ENCODE peak calls at places on chromosome 6, in four cellular contexts. One of them, this sample, is unnamed.

GRCh38 chr6:156719720-156720563 is 57.2 kb upstream of the ARID1B start:
- DNase-seq in AG04450: peak
- DNase-seq in stimulated activated CD8-positive, alpha-beta memory T cell treated with anti-CD3 and anti-CD28 coated beads, Interleukin-4, amount 100 ng/mL, for 4 hours: peak
- DNase-seq in nephron progenitor cell: peak
- DNase-seq in this sample: peak

GRCh38 chr6:133553652-133554051 is 312.5 kb downstream of the EYA4 start:
- DNase-seq in nephron progenitor cell: peak
- DNase-seq in AG04450: peak
- DNase-seq in stimulated activated CD8-positive, alpha-beta memory T cell treated with anti-CD3 and anti-CD28 coated beads, Interleukin-4, amount 100 ng/mL, for 4 hours: peak
- DNase-seq in this sample: peak

GRCh38 chr6:11161031-11161966 is 49.8 kb upstream of the ERVFRD-1 start:
- DNase-seq in AG04450: no peak
- DNase-seq in stimulated activated CD8-positive, alpha-beta memory T cell treated with anti-CD3 and anti-CD28 coated beads, Interleukin-4, amount 100 ng/mL, for 4 hours: no peak
- DNase-seq in nephron progenitor cell: no peak
- DNase-seq in this sample: no peak

GRCh38 chr6:135358251-135358821 is 139.2 kb downstream of the AHI1 start:
- DNase-seq in nephron progenitor cell: no peak
- DNase-seq in stimulated activated CD8-positive, alpha-beta memory T cell treated with anti-CD3 and anti-CD28 coated beads, Interleukin-4, amount 100 ng/mL, for 4 hours: no peak
- DNase-seq in AG04450: peak
- DNase-seq in this sample: peak

GRCh38 chr6:142624978-142625715 is 319.8 kb downstream of the HIVEP2 start:
- DNase-seq in nephron progenitor cell: no peak
- DNase-seq in AG04450: no peak
- DNase-seq in stimulated activated CD8-positive, alpha-beta memory T cell treated with anti-CD3 and anti-CD28 coated beads, Interleukin-4, amount 100 ng/mL, for 4 hours: no peak
- DNase-seq in this sample: no peak

GRCh38 chr6:113006494-113006893 is 659.4 kb downstream of the RFPL4B start:
- DNase-seq in nephron progenitor cell: no peak
- DNase-seq in AG04450: no peak
- DNase-seq in stimulated activated CD8-positive, alpha-beta memory T cell treated with anti-CD3 and anti-CD28 coated beads, Interleukin-4, amount 100 ng/mL, for 4 hours: no peak
- DNase-seq in this sample: no peak

GRCh38 chr6:1610497-1611321 is 994 bp downstream of the FOXC1 start:
- DNase-seq in stimulated activated CD8-positive, alpha-beta memory T cell treated with anti-CD3 and anti-CD28 coated beads, Interleukin-4, amount 100 ng/mL, for 4 hours: no peak
- DNase-seq in nephron progenitor cell: peak
- DNase-seq in AG04450: no peak
- DNase-seq in this sample: no peak

GRCh38 chr6:169966312-169967181 is 215.1 kb downstream of the ERMARD start:
- DNase-seq in nephron progenitor cell: no peak
- DNase-seq in AG04450: no peak
- DNase-seq in stimulated activated CD8-positive, alpha-beta memory T cell treated with anti-CD3 and anti-CD28 coated beads, Interleukin-4, amount 100 ng/mL, for 4 hours: no peak
- DNase-seq in this sample: no peak

GRCh38 chr6:45420083-45420908 is 42.6 kb upstream of the SUPT3H start:
- DNase-seq in stimulated activated CD8-positive, alpha-beta memory T cell treated with anti-CD3 and anti-CD28 coated beads, Interleukin-4, amount 100 ng/mL, for 4 hours: peak
- DNase-seq in AG04450: no peak
- DNase-seq in nephron progenitor cell: peak
- DNase-seq in this sample: no peak

GRCh38 chr6:136751478-136751956 is 40.8 kb downstream of the MAP3K5 start:
- DNase-seq in AG04450: no peak
- DNase-seq in stimulated activated CD8-positive, alpha-beta memory T cell treated with anti-CD3 and anti-CD28 coated beads, Interleukin-4, amount 100 ng/mL, for 4 hours: no peak
- DNase-seq in nephron progenitor cell: no peak
- DNase-seq in this sample: no peak

GRCh38 chr6:35072698-35073055 is 68.5 kb downstream of the TCP11 start:
- DNase-seq in AG04450: no peak
- DNase-seq in nephron progenitor cell: no peak
- DNase-seq in stimulated activated CD8-positive, alpha-beta memory T cell treated with anti-CD3 and anti-CD28 coated beads, Interleukin-4, amount 100 ng/mL, for 4 hours: no peak
- DNase-seq in this sample: no peak

This sample was measured in brain pericyte.